ENCODE peak calls at places on chromosome 4, in seven cellular contexts. X, I, V, W, L, G and H are unnamed samples.

GRCh38 chr4:145230726-145231125 is 50.3 kb upstream of the OTUD4 start:
- DNase-seq in X (no peak), I (no peak), V (no peak), W (no peak), L (no peak), G (no peak), H (no peak)

GRCh38 chr4:153622093-153622492 is 62.0 kb upstream of the TLR2 start:
- DNase-seq in X (no peak), I (no peak), V (no peak), W (no peak), L (no peak), G (no peak), H (no peak)

GRCh38 chr4:45280121-45280520 is 553.8 kb upstream of the GNPDA2 start:
- DNase-seq in X (no peak), I (no peak), V (no peak), W (no peak), L (no peak), G (no peak), H (no peak)

GRCh38 chr4:26325191-26325590 is 4.4 kb downstream of the RBPJ start:
- DNase-seq in X (peak), I (no peak), V (no peak), W (no peak), L (peak), G (no peak), H (no peak)

GRCh38 chr4:152309418-152309817 is 226.5 kb downstream of the FBXW7 start:
- DNase-seq in X (peak), I (no peak), V (no peak), W (no peak), L (no peak), G (no peak), H (no peak)

GRCh38 chr4:52290468-52290867 is 239.4 kb downstream of the SPATA18 start:
- DNase-seq in X (no peak), I (no peak), V (no peak), W (no peak), L (no peak), G (no peak), H (no peak)

GRCh38 chr4:184404047-184404446 is 70.3 kb downstream of the IRF2 start:
- DNase-seq in X (no peak), I (no peak), V (no peak), W (no peak), L (no peak), G (no peak), H (no peak)

GRCh38 chr4:6071191-6071958 is 53.1 kb upstream of the C4orf50 start:
- DNase-seq in X (no peak), I (no peak), V (no peak), W (peak), L (no peak), G (no peak), H (no peak)

GRCh38 chr4:102578819-102579218 is 77.7 kb downstream of the NFKB1 start:
- DNase-seq in X (no peak), I (no peak), V (no peak), W (peak), L (no peak), G (no peak), H (no peak)

GRCh38 chr4:825969-826330 is at the start of gene CPLX1:
- DNase-seq in X (peak), I (no peak), V (no peak), W (peak), L (no peak), G (peak), H (no peak)

GRCh38 chr4:144734522-144734921 is 88.6 kb downstream of the HHIP start:
- DNase-seq in X (no peak), I (no peak), V (no peak), W (no peak), L (no peak), G (no peak), H (no peak)

GRCh38 chr4:76585897-76586360 is 150.9 kb downstream of the SHROOM3 start:
- DNase-seq in X (no peak), I (peak), V (no peak), W (peak), L (peak), G (no peak), H (no peak)

GRCh38 chr4:8157944-8158709 is 486 bp downstream of the ABLIM2 start:
- DNase-seq in X (no peak), I (no peak), V (no peak), W (peak), L (no peak), G (no peak), H (no peak)

GRCh38 chr4:55757356-55758024 is 62.1 kb upstream of the EXOC1L start:
- DNase-seq in X (no peak), I (no peak), V (no peak), W (no peak), L (no peak), G (no peak), H (no peak)

GRCh38 chr4:2591189-2591588 is 54.7 kb downstream of the FAM193A start:
- DNase-seq in X (peak), I (no peak), V (no peak), W (no peak), L (no peak), G (no peak), H (no peak)

GRCh38 chr4:40294339-40294738 is 40.8 kb upstream of the CHRNA9 start:
- DNase-seq in X (no peak), I (no peak), V (no peak), W (no peak), L (no peak), G (no peak), H (no peak)

GRCh38 chr4:138182838-138183426 is 59.2 kb downstream of the SLC7A11 start:
- DNase-seq in X (peak), I (no peak), V (no peak), W (no peak), L (peak), G (peak), H (no peak)

GRCh38 chr4:17283832-17284231 is 228.1 kb downstream of the QDPR start:
- DNase-seq in X (no peak), I (no peak), V (no peak), W (no peak), L (no peak), G (no peak), H (no peak)

GRCh38 chr4:141473026-141473540 is 163.3 kb upstream of the IL15 start:
- DNase-seq in X (no peak), I (no peak), V (no peak), W (no peak), L (no peak), G (no peak), H (no peak)

GRCh38 chr4:56958111-56958517 is 19.3 kb downstream of the NOA1 start:
- DNase-seq in X (no peak), I (no peak), V (no peak), W (no peak), L (no peak), G (peak), H (no peak)

GRCh38 chr4:186904104-186904503 is 180.4 kb upstream of the FAT1 start:
- DNase-seq in X (no peak), I (no peak), V (no peak), W (no peak), L (peak), G (no peak), H (no peak)

GRCh38 chr4:80362578-80363181 is 27.1 kb downstream of the CFAP299 start:
- DNase-seq in X (peak), I (no peak), V (peak), W (peak), L (peak), G (no peak), H (no peak)

GRCh38 chr4:41256740-41257256 is at the start of gene UCHL1:
- DNase-seq in X (peak), I (peak), V (peak), W (peak), L (no peak), G (no peak), H (no peak)

GRCh38 chr4:70706516-70706915 is 15.2 kb upstream of the RUFY3 start:
- DNase-seq in X (no peak), I (no peak), V (no peak), W (no peak), L (no peak), G (no peak), H (no peak)

GRCh38 chr4:154073107-154073817 is 284.4 kb upstream of the SFRP2 start:
- DNase-seq in X (no peak), I (no peak), V (no peak), W (no peak), L (no peak), G (no peak), H (no peak)

GRCh38 chr4:997375-998071 is 4.3 kb upstream of the SLC26A1 start:
- DNase-seq in X (peak), I (no peak), V (no peak), W (no peak), L (no peak), G (peak), H (no peak)

DNA sequence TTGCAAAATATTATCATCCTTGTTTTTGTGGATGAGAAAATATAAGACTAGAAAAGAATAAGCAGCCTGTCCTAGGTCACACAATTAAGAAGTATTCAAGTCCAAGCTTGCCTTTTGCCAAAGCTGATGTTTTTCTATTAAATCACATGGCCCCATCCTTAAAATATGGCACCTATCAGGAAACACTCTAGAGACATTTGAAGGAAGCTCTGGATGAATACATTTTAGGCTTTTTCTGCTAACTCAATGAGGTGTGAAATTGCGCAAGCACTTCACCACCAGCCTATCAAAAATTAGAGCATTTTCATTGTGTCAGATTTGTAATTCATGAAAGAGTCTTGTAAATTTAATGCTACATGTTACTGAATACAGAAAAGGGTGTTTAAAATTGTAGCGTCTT is 251.1 kb upstream of the MAD2L1 start:
- DNase-seq in X (no peak), I (no peak), V (no peak), W (no peak), L (no peak), G (no peak), H (no peak)
- TF ChIP-seq TAF1 in X (no peak), I (no peak), V (no peak), W (no peak), L (no peak), G (no peak), H (no peak)

GRCh38 chr4:98706935-98707334 is 48.5 kb upstream of the TSPAN5 start:
- DNase-seq in X (no peak), I (no peak), V (no peak), W (no peak), L (no peak), G (no peak), H (no peak)

GRCh38 chr4:98706200-98706813 is 47.9 kb upstream of the TSPAN5 start:
- DNase-seq in X (no peak), I (no peak), V (no peak), W (no peak), L (no peak), G (no peak), H (no peak)

GRCh38 chr4:98710831-98711230 is 52.4 kb upstream of the TSPAN5 start:
- DNase-seq in X (no peak), I (no peak), V (no peak), W (no peak), L (no peak), G (no peak), H (no peak)

GRCh38 chr4:98712607-98713006 is 54.2 kb upstream of the TSPAN5 start:
- DNase-seq in X (no peak), I (no peak), V (no peak), W (no peak), L (no peak), G (no peak), H (no peak)

DNA sequence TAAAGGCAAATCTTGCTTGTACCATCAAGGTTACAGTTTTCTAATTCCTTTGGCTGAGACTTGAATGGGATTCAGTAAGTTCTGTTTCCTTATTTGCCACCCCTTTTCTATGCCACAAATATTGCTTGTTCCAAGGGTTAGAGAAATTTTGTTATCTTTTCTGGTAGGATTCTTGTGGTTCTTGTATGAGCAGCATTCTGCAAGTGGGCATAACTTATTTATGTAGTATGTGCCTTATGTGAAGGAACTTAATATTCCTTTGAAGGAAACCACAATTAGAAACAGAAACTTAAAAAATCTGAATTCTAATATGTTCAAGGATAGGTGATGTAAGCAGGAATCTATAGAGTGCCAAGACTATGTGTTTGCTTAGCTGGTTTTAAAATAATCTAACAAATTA is 53.1 kb upstream of the TSPAN5 start:
- DNase-seq in X (no peak), I (no peak), V (no peak), W (no peak), L (no peak), G (no peak), H (no peak)
- TF ChIP-seq TAF1 in X (no peak), I (no peak), V (no peak), W (no peak), L (no peak), G (no peak), H (no peak)

GRCh38 chr4:15100994-15101695 is 98.9 kb downstream of the CPEB2 start:
- DNase-seq in X (no peak), I (no peak), V (no peak), W (no peak), L (no peak), G (no peak), H (no peak)
- TF ChIP-seq TAF1 in X (no peak), I (no peak), V (no peak), W (no peak), L (no peak), G (no peak), H (no peak)

GRCh38 chr4:3744232-3744631 is 22.0 kb upstream of the ADRA2C start:
- DNase-seq in X (no peak), I (no peak), V (no peak), W (no peak), L (no peak), G (no peak), H (no peak)

GRCh38 chr4:3744901-3745300 is 21.3 kb upstream of the ADRA2C start:
- DNase-seq in X (no peak), I (no peak), V (no peak), W (no peak), L (no peak), G (no peak), H (no peak)

GRCh38 chr4:3747582-3747906 is 18.6 kb upstream of the ADRA2C start:
- DNase-seq in X (no peak), I (no peak), V (no peak), W (peak), L (no peak), G (peak), H (no peak)

GRCh38 chr4:3746701-3747581 is 19.2 kb upstream of the ADRA2C start:
- DNase-seq in X (no peak), I (no peak), V (no peak), W (no peak), L (no peak), G (no peak), H (no peak)

DNA sequence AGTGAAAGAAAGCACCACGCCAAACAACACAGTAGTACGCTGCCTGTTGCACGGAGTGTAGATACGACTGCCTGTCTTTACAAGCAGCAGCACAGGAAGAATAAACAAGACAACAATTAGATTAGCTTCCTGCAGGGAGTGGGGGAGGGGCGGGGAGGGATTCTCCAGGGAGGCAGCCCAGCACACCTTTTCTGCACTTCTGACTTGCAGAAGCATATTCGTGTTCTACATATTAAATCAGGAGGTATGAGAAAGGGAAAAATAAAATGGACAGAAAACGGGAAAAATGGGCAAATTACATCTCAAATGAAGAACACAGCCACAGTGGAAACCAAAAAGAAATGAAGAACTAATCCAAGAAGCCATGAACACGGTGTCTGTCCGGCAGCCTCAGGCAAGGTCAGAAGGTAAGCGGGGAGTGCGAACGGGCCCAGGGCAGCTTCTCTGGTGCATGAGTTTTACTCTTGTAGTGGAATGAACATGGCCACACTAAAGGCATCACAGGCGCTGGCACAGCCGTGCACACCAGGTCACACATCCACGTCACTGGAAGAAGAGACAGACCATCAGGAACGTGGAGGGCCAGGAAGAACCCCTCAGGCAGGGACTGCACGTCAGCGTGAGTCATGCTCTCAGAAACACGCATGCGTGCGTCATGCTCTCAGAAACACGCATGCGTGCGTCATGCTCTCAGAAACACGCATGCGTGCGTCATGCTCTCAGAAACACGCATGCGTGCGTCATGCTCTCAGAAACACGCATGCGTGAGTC is 20.1 kb upstream of the ADRA2C start:
- DNase-seq in X (peak), I (no peak), V (no peak), W (no peak), L (no peak), G (no peak), H (no peak)
- TF ChIP-seq TAF1 in X (no peak), I (no peak), V (no peak), W (no peak), L (no peak), G (no peak), H (no peak)

GRCh38 chr4:83114576-83114975 is at the start of gene PLAC8:
- DNase-seq in X (no peak), I (no peak), V (peak), W (no peak), L (peak), G (no peak), H (peak)

GRCh38 chr4:83115000-83115399 is 471 bp upstream of the PLAC8 start:
- DNase-seq in X (no peak), I (no peak), V (no peak), W (no peak), L (no peak), G (no peak), H (no peak)

GRCh38 chr4:83113429-83113786 is 1.1 kb downstream of the PLAC8 start:
- DNase-seq in X (no peak), I (no peak), V (no peak), W (no peak), L (no peak), G (no peak), H (no peak)

GRCh38 chr4:83112678-83113428 is 1.7 kb downstream of the PLAC8 start:
- DNase-seq in X (no peak), I (no peak), V (no peak), W (no peak), L (peak), G (no peak), H (peak)

DNA sequence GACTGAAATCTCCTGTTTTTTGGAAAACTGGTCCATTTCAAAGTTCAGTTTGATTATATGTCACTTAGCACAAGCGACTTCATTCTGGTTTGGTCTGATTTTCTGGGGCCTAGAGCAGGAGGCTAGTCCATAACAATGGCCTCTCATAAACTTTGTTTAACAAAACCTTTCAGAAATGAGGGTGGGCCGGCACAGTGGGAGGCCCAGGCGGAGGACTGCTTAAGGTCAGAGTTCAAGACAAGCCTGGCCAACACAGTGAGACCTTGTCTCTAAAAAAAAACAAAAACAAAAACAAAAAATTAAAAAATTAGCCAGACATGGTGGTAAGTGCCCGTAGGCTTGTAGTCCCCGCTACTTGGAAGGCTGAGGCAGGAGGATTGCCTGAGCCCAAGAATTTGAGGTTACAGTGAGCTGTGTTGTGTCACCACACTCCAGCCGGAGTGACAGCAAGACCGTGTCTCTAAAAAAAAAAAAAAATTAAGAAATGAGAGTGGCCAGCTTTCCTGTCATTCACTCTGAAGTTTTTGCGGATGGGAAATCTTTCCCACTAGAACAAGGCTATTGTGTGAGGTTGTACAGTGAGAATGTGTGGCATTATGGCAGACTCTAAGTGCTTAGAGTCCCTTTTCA is 1.2 kb upstream of the PLAC8 start:
- DNase-seq in X (no peak), I (no peak), V (no peak), W (no peak), L (no peak), G (no peak), H (no peak)
- TF ChIP-seq TAF1 in X (no peak), I (no peak), V (no peak), W (no peak), L (no peak), G (no peak), H (no peak)